ENCODE peak calls at places on chromosomes 12 and 14, in five cellular contexts. One of them, this sample, is unnamed.

GRCh38 chr14:96042218-96042930 is 3.2 kb downstream of the C14orf132 start:
- DNase-seq in stomach: no peak
- DNase-seq in esophagus squamous epithelium: no peak
- DNase-seq in SJSA1: no peak
- DNase-seq in psoas muscle: no peak
- DNase-seq in this sample: no peak

GRCh38 chr14:94145902-94146527 is 16.6 kb upstream of the IFI27L2 start:
- DNase-seq in esophagus squamous epithelium: no peak
- DNase-seq in psoas muscle: no peak
- DNase-seq in stomach: no peak
- DNase-seq in SJSA1: no peak
- DNase-seq in this sample: no peak

GRCh38 chr14:79352026-79352425 is 859.3 kb downstream of the DIO2 start:
- DNase-seq in esophagus squamous epithelium: no peak
- DNase-seq in stomach: no peak
- DNase-seq in SJSA1: no peak
- DNase-seq in psoas muscle: no peak
- DNase-seq in this sample: no peak

GRCh38 chr12:11709513-11709912 is 60.0 kb downstream of the ETV6 start:
- DNase-seq in stomach: no peak
- DNase-seq in esophagus squamous epithelium: no peak
- DNase-seq in psoas muscle: no peak
- DNase-seq in SJSA1: no peak
- DNase-seq in this sample: no peak

GRCh38 chr12:52542785-52543318 is 10.1 kb downstream of the KRT71 start:
- DNase-seq in stomach: no peak
- DNase-seq in esophagus squamous epithelium: no peak
- DNase-seq in psoas muscle: no peak
- DNase-seq in SJSA1: no peak
- DNase-seq in this sample: no peak

GRCh38 chr14:104428333-104428851 is 151.2 kb upstream of the C14orf180 start:
- DNase-seq in SJSA1: no peak
- DNase-seq in stomach: peak; percentile 19
- DNase-seq in esophagus squamous epithelium: no peak
- DNase-seq in psoas muscle: no peak
- DNase-seq in this sample: no peak

GRCh38 chr14:101071493-101071891 is 168.0 kb upstream of the RTL1 start:
- DNase-seq in SJSA1: no peak
- DNase-seq in stomach: peak; percentile 7
- DNase-seq in psoas muscle: no peak
- DNase-seq in esophagus squamous epithelium: no peak
- DNase-seq in this sample: no peak

GRCh38 chr14:104678346-104678745 is 11.1 kb upstream of the INF2 start:
- DNase-seq in SJSA1: no peak
- DNase-seq in psoas muscle: no peak
- DNase-seq in stomach: no peak
- DNase-seq in esophagus squamous epithelium: no peak
- DNase-seq in this sample: no peak

GRCh38 chr12:125403145-125403789 is 338.0 kb downstream of the AACS start:
- DNase-seq in esophagus squamous epithelium: no peak
- DNase-seq in SJSA1: peak; percentile 5
- DNase-seq in stomach: no peak
- DNase-seq in psoas muscle: no peak
- DNase-seq in this sample: no peak

GRCh38 chr12:126798449-126798848 is 1468.5 kb upstream of the TMEM132C start:
- DNase-seq in psoas muscle: no peak
- DNase-seq in stomach: no peak
- DNase-seq in SJSA1: no peak
- DNase-seq in esophagus squamous epithelium: no peak
- DNase-seq in this sample: no peak

GRCh38 chr12:68235576-68235975 is 10.0 kb upstream of the IL26 start:
- DNase-seq in esophagus squamous epithelium: no peak
- DNase-seq in stomach: no peak
- DNase-seq in psoas muscle: no peak
- DNase-seq in SJSA1: no peak
- DNase-seq in this sample: no peak

GRCh38 chr12:56998316-56998715 is 8.0 kb downstream of the ZBTB39 start:
- DNase-seq in SJSA1: no peak
- DNase-seq in esophagus squamous epithelium: no peak
- DNase-seq in stomach: no peak
- DNase-seq in psoas muscle: no peak
- DNase-seq in this sample: no peak

GRCh38 chr12:51388066-51388799 is 3.0 kb downstream of the GALNT6 start:
- DNase-seq in psoas muscle: no peak
- DNase-seq in SJSA1: no peak
- DNase-seq in stomach: no peak
- DNase-seq in esophagus squamous epithelium: no peak
- DNase-seq in this sample: no peak

GRCh38 chr12:1122803-1123202 is 131.8 kb downstream of the ERC1 start:
- DNase-seq in psoas muscle: no peak
- DNase-seq in SJSA1: no peak
- DNase-seq in stomach: no peak
- DNase-seq in esophagus squamous epithelium: no peak
- DNase-seq in this sample: no peak

GRCh38 chr14:104388631-104389325 is 190.8 kb upstream of the C14orf180 start:
- DNase-seq in stomach: peak; percentile 23
- DNase-seq in esophagus squamous epithelium: no peak
- DNase-seq in SJSA1: no peak
- DNase-seq in psoas muscle: no peak
- DNase-seq in this sample: no peak

GRCh38 chr12:109744991-109745942 is 31.6 kb downstream of the FAM222A start:
- DNase-seq in stomach: peak; percentile 47
- DNase-seq in SJSA1: peak; percentile 84
- DNase-seq in psoas muscle: no peak
- DNase-seq in esophagus squamous epithelium: no peak
- DNase-seq in this sample: no peak

GRCh38 chr12:6426882-6427671 is 17.7 kb upstream of the CD27 start:
- DNase-seq in esophagus squamous epithelium: no peak
- DNase-seq in stomach: peak; percentile 34
- DNase-seq in psoas muscle: no peak
- DNase-seq in SJSA1: no peak
- DNase-seq in this sample: peak; percentile 61

GRCh38 chr14:86712176-86712575 is 1182.2 kb downstream of the FLRT2 start:
- DNase-seq in stomach: no peak
- DNase-seq in SJSA1: no peak
- DNase-seq in psoas muscle: no peak
- DNase-seq in esophagus squamous epithelium: no peak
- DNase-seq in this sample: no peak

GRCh38 chr12:114998118-114998771 is 314.3 kb upstream of the TBX3 start:
- DNase-seq in psoas muscle: no peak
- DNase-seq in esophagus squamous epithelium: no peak
- DNase-seq in stomach: no peak
- DNase-seq in SJSA1: no peak
- DNase-seq in this sample: no peak

GRCh38 chr12:1993871-1994371 is 10.3 kb downstream of the DCP1B start:
- DNase-seq in SJSA1: peak; percentile 85
- DNase-seq in stomach: no peak
- DNase-seq in esophagus squamous epithelium: no peak
- DNase-seq in psoas muscle: no peak
- DNase-seq in this sample: no peak

GRCh38 chr14:62428429-62429203 is 616.6 kb downstream of the KCNH5 start:
- DNase-seq in esophagus squamous epithelium: no peak
- DNase-seq in psoas muscle: no peak
- DNase-seq in stomach: no peak
- DNase-seq in SJSA1: peak; percentile 78
- DNase-seq in this sample: peak; percentile 5

GRCh38 chr12:54420766-54421144 is 1.7 kb upstream of the ITGA5 start:
- DNase-seq in psoas muscle: peak; percentile 74
- DNase-seq in esophagus squamous epithelium: no peak
- DNase-seq in SJSA1: no peak
- DNase-seq in stomach: no peak
- DNase-seq in this sample: no peak

GRCh38 chr12:50151047-50151687 is 16.0 kb downstream of the CERS5 start:
- DNase-seq in stomach: no peak
- DNase-seq in psoas muscle: no peak
- DNase-seq in SJSA1: no peak
- DNase-seq in esophagus squamous epithelium: no peak
- DNase-seq in this sample: no peak

GRCh38 chr14:89288114-89288513 is 128.9 kb downstream of the FOXN3 start:
- DNase-seq in SJSA1: peak; percentile 52
- DNase-seq in psoas muscle: no peak
- DNase-seq in stomach: no peak
- DNase-seq in esophagus squamous epithelium: no peak
- DNase-seq in this sample: no peak

GRCh38 chr12:19451196-19451595 is 11.9 kb downstream of the AEBP2 start:
- DNase-seq in esophagus squamous epithelium: no peak
- DNase-seq in SJSA1: no peak
- DNase-seq in psoas muscle: no peak
- DNase-seq in stomach: no peak
- DNase-seq in this sample: no peak

GRCh38 chr12:89740943-89741342 is 32.3 kb upstream of the ATP2B1 start:
- DNase-seq in SJSA1: no peak
- DNase-seq in stomach: no peak
- DNase-seq in esophagus squamous epithelium: no peak
- DNase-seq in psoas muscle: no peak
- DNase-seq in this sample: no peak

GRCh38 chr12:2690348-2691000 is 104.3 kb upstream of the FKBP4 start:
- DNase-seq in stomach: no peak
- DNase-seq in psoas muscle: no peak
- DNase-seq in SJSA1: no peak
- DNase-seq in esophagus squamous epithelium: no peak
- DNase-seq in this sample: no peak

GRCh38 chr14:92886337-92886736 is 36.6 kb upstream of the CHGA start:
- DNase-seq in psoas muscle: no peak
- DNase-seq in esophagus squamous epithelium: no peak
- DNase-seq in stomach: no peak
- DNase-seq in SJSA1: no peak
- DNase-seq in this sample: no peak

GRCh38 chr14:73776194-73776537 is 62.0 kb upstream of the PNMA1 start:
- DNase-seq in stomach: no peak
- DNase-seq in esophagus squamous epithelium: no peak
- DNase-seq in SJSA1: no peak
- DNase-seq in psoas muscle: no peak
- DNase-seq in this sample: no peak

GRCh38 chr14:63544641-63545234 is 1.6 kb upstream of the PPP2R5E start:
- DNase-seq in psoas muscle: no peak
- DNase-seq in esophagus squamous epithelium: no peak
- DNase-seq in stomach: no peak
- DNase-seq in SJSA1: peak; percentile 11
- DNase-seq in this sample: no peak

GRCh38 chr12:74021937-74022336 is 515.7 kb upstream of the ATXN7L3B start:
- DNase-seq in stomach: peak; percentile 48
- DNase-seq in psoas muscle: peak; percentile 20
- DNase-seq in esophagus squamous epithelium: no peak
- DNase-seq in SJSA1: peak; percentile 10
- DNase-seq in this sample: peak; percentile 14

GRCh38 chr14:30005114-30005698 is 77.6 kb upstream of the PRKD1 start:
- DNase-seq in psoas muscle: no peak
- DNase-seq in SJSA1: peak; percentile 27
- DNase-seq in esophagus squamous epithelium: no peak
- DNase-seq in stomach: no peak
- DNase-seq in this sample: peak; percentile 21

GRCh38 chr12:63779498-63780481 is at the start of gene RXYLT1:
- DNase-seq in stomach: peak; percentile 85
- DNase-seq in esophagus squamous epithelium: peak; percentile 26
- DNase-seq in SJSA1: peak; percentile 92
- DNase-seq in psoas muscle: peak; percentile 83
- DNase-seq in this sample: peak; percentile 2

GRCh38 chr12:9928607-9929006 is 3.6 kb downstream of the CLEC2A start:
- DNase-seq in esophagus squamous epithelium: no peak
- DNase-seq in stomach: no peak
- DNase-seq in psoas muscle: no peak
- DNase-seq in SJSA1: no peak
- DNase-seq in this sample: no peak

GRCh38 chr12:79681008-79681590 is 9.7 kb downstream of the PAWR start:
- DNase-seq in esophagus squamous epithelium: no peak
- DNase-seq in SJSA1: no peak
- DNase-seq in stomach: no peak
- DNase-seq in psoas muscle: no peak
- DNase-seq in this sample: no peak

GRCh38 chr14:100982764-100983163 is 79.2 kb upstream of the RTL1 start:
- DNase-seq in psoas muscle: no peak
- DNase-seq in SJSA1: no peak
- DNase-seq in esophagus squamous epithelium: no peak
- DNase-seq in stomach: no peak
- DNase-seq in this sample: no peak

GRCh38 chr12:104524433-104524832 is 67.7 kb downstream of the CHST11 start:
- DNase-seq in SJSA1: no peak
- DNase-seq in stomach: no peak
- DNase-seq in psoas muscle: no peak
- DNase-seq in esophagus squamous epithelium: no peak
- DNase-seq in this sample: no peak
- H3K4me3 ChIP-seq in SJSA1: no peak overlapping the region
- H3K4me3 ChIP-seq in stomach: no peak overlapping the region
- H3K4me3 ChIP-seq in psoas muscle: no peak overlapping the region
- H3K4me3 ChIP-seq in esophagus squamous epithelium: no peak overlapping the region
- H3K4me3 ChIP-seq in this sample: no peak overlapping the region

DNA sequence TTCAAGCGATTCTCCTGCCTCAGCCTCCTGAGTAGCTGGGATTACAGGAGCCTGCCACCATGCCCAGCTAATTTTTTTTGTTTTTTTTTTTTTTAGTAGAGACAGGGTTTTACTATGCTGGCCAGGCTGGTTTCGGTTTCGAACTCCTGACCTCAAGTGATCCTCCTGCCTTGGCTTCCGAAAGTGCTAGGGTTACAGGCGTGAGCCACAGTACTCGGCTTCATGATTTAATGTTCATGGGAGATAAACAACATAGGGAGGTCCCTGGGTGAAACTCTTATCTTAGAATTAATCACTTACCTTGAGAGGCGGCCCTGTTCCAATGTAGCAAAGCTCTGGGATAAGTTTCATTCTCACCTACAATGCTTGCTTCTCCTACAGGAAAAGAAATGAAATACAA is 48.3 kb downstream of the SEL1L start:
- DNase-seq in stomach: no peak
- DNase-seq in psoas muscle: no peak
- DNase-seq in esophagus squamous epithelium: no peak
- DNase-seq in SJSA1: no peak
- DNase-seq in this sample: no peak
- H3K36me3 ChIP-seq in stomach: peaks cover 100% of the 10 kb centered on the region
- H3K36me3 ChIP-seq in psoas muscle: peaks cover 93% of the 10 kb centered on the region
- H3K36me3 ChIP-seq in esophagus squamous epithelium: peaks cover 98% of the 10 kb centered on the region
- H3K36me3 ChIP-seq in SJSA1: peaks cover 34% of the 10 kb centered on the region
- H3K36me3 ChIP-seq in this sample: peaks cover 3% of the 10 kb centered on the region

GRCh38 chr12:14364583-14365271 is 755 bp upstream of the ATF7IP start:
- DNase-seq in psoas muscle: no peak
- DNase-seq in esophagus squamous epithelium: no peak
- DNase-seq in SJSA1: no peak
- DNase-seq in stomach: no peak
- DNase-seq in this sample: no peak
- H3K4me3 ChIP-seq in psoas muscle: peak overlapping the region; percentile 81
- H3K4me3 ChIP-seq in esophagus squamous epithelium: peak overlapping the region; percentile 62
- H3K4me3 ChIP-seq in SJSA1: peak overlapping the region; percentile 62
- H3K4me3 ChIP-seq in stomach: peak overlapping the region; percentile 74
- H3K4me3 ChIP-seq in this sample: peak overlapping the region; percentile 80

DNA sequence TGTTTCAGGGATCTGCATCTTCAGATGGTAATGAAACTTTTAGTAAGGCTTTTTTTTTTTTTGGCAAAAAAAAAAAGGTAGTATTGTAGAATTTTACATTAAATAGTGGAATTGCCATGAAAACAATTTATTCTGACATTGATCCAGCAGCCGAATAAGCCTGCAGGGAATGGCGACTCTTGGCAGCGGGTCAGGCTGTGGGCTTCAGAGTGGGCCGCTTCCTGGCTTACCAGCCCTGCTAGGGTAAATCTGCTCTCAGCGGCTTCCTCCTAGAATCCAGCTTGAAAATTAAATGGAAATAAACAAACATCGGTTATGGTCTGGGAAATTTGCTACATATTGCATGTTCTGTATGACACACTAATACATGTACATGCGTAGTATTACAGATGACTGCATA is 34.8 kb downstream of the SFSWAP start:
- DNase-seq in esophagus squamous epithelium: no peak
- DNase-seq in SJSA1: no peak
- DNase-seq in psoas muscle: no peak
- DNase-seq in stomach: no peak
- DNase-seq in this sample: no peak
- H3K36me3 ChIP-seq in esophagus squamous epithelium: peaks cover 99% of the 10 kb centered on the region
- H3K36me3 ChIP-seq in SJSA1: peaks cover 84% of the 10 kb centered on the region
- H3K36me3 ChIP-seq in psoas muscle: peaks cover 84% of the 10 kb centered on the region
- H3K36me3 ChIP-seq in stomach: peaks cover 92% of the 10 kb centered on the region
- H3K36me3 ChIP-seq in this sample: peaks cover 2% of the 10 kb centered on the region

This sample was measured in kidney epithelial cell.